ENCODE peak calls at places on chromosomes 6 and 20, in seven cellular contexts. O is GM10248, S is AG09319, P is uterus, R is fibroblast of villous mesenchyme, L is tibial nerve, J is GM12864. A is an unnamed sample.

GRCh38 chr6:20542927-20543602 is 8.8 kb downstream of the CDKAL1 start:
- DNase-seq in L (no peak), P (no peak), O (peak; percentile 41), J (peak; percentile 70), S (no peak), R (peak; percentile 87), A (peak; percentile 52)

GRCh38 chr6:107020239-107020638 is 7.8 kb upstream of the MTRES1 start:
- DNase-seq in J (no peak), P (no peak), S (no peak), O (no peak), R (no peak), L (no peak), A (no peak)

GRCh38 chr20:29873946-29874345 is 1383.5 kb upstream of the DEFB115 start:
- DNase-seq in P (no peak), R (peak; percentile 46), J (peak; percentile 15), L (no peak), O (peak; percentile 22), S (no peak), A (peak; percentile 39)

GRCh38 chr6:47483516-47483852 is 5.9 kb downstream of the CD2AP start:
- DNase-seq in R (no peak), O (no peak), P (no peak), L (no peak), J (no peak), S (no peak), A (no peak)

GRCh38 chr6:112190164-112190563 is 64.2 kb downstream of the LAMA4 start:
- DNase-seq in S (no peak), L (no peak), O (no peak), R (no peak), P (no peak), J (no peak), A (no peak)

GRCh38 chr20:15528386-15529111 is 1044.7 kb downstream of the KIF16B start:
- DNase-seq in L (no peak), P (no peak), S (no peak), O (no peak), J (no peak), R (peak; percentile 81), A (no peak)

GRCh38 chr6:96898241-96898851 is 655 bp upstream of the NDUFAF4 start:
- DNase-seq in S (no peak), R (peak; percentile 41), L (no peak), O (no peak), P (no peak), J (no peak), A (peak; percentile 6)

GRCh38 chr6:109118337-109118736 is 23.0 kb downstream of the CEP57L1 start:
- DNase-seq in S (no peak), P (no peak), O (no peak), J (no peak), R (no peak), L (no peak), A (no peak)

GRCh38 chr20:10985536-10985935 is 311.7 kb upstream of the JAG1 start:
- DNase-seq in P (no peak), R (peak; percentile 53), L (no peak), J (no peak), O (no peak), S (no peak), A (no peak)

GRCh38 chr6:143598466-143599080 is 79.2 kb upstream of the PHACTR2 start:
- DNase-seq in P (no peak), O (peak; percentile 33), S (no peak), J (no peak), L (no peak), R (peak; percentile 10), A (peak; percentile 21)

GRCh38 chr6:116467096-116467495 is 5.9 kb downstream of the CALHM6 start:
- DNase-seq in P (no peak), S (no peak), O (no peak), L (no peak), J (no peak), R (no peak), A (no peak)

GRCh38 chr6:1600764-1601615 is 8.7 kb upstream of the FOXC1 start:
- DNase-seq in S (no peak), L (no peak), R (no peak), O (no peak), J (no peak), P (no peak), A (no peak)

GRCh38 chr20:1328680-1329330 is at the start of gene SDCBP2:
- DNase-seq in S (no peak), O (no peak), P (no peak), R (no peak), J (no peak), L (no peak), A (no peak)

GRCh38 chr6:36339156-36339555 is 2.5 kb upstream of the BNIP5 start:
- DNase-seq in P (no peak), L (no peak), O (no peak), J (no peak), R (no peak), S (no peak), A (no peak)

GRCh38 chr6:36340341-36340670 is 3.6 kb upstream of the BNIP5 start:
- DNase-seq in S (no peak), J (no peak), L (no peak), P (no peak), R (no peak), O (no peak), A (no peak)

GRCh38 chr6:36337814-36338213 is 1.1 kb upstream of the BNIP5 start:
- DNase-seq in O (no peak), S (no peak), L (no peak), R (no peak), P (no peak), J (no peak), A (no peak)

GRCh38 chr6:36343109-36343508 is 6.4 kb upstream of the BNIP5 start:
- DNase-seq in O (no peak), P (no peak), S (no peak), L (no peak), J (no peak), R (no peak), A (no peak)

GRCh38 chr6:36340671-36341454 is 4.2 kb upstream of the BNIP5 start:
- DNase-seq in S (peak; percentile 5), R (peak; percentile 60), P (peak; percentile 75), J (no peak), L (peak; percentile 77), O (peak; percentile 83), A (peak; percentile 78)
- TF ChIP-seq CTCF in S (peak; percentile 99), R (peak; percentile 97), P (peak; percentile 91), J (peak; percentile 98), L (peak; percentile 92), O (peak; percentile 96), A (peak; percentile 94)

GRCh38 chr6:6002809-6003333 is 3.9 kb downstream of the NRN1 start:
- DNase-seq in L (no peak), S (no peak), R (no peak), P (no peak), O (no peak), J (no peak), A (no peak)
- TF ChIP-seq CTCF in L (no peak), S (no peak), R (no peak), P (no peak), O (no peak), J (no peak), A (no peak)

DNA sequence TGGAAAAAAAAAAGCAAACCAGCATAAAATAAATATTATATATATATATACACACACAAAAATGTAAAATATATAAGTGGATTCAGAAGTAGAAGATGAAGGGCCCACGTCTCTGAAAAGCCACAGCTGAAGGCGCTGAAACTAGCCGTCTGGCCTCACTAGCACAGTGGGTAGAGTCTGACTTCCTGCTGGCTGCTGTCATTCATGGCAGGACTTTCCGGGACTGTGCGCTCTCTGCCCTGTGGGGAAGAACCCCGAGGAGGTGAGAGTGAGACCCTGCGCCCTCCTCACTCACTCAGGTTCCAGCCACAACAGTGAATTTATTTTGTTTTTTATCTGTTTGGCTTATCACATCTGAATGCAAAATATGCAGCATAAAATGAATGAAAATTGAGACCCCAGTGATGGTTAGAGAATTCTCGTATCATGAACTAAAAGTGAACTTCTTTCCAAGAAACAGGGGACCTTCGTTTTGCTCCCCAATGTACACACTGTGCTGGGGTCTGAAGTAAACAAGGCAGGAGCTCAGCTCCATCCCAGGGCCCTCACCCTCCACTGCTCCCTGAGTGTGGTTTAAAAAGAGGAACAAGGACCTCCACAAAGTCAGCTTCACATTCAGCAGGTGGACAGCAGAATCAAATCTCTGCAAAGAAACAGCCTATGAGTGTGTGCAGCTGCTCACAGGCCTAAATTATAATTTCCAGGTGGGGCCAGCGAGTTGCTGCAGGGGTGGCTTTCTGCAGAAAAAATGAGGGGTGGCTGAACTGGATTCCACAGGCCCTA is 1.3 kb upstream of the RAMACL start:
- DNase-seq in S (no peak), P (no peak), L (no peak), R (no peak), O (peak; percentile 80), J (peak; percentile 70), A (peak; percentile 74)
- TF ChIP-seq CTCF in S (no peak), P (no peak), L (no peak), R (no peak), O (no peak), J (no peak), A (no peak)

GRCh38 chr20:34302723-34303528 is at the start of gene AHCY:
- DNase-seq in P (peak; percentile 96), R (peak; percentile 98), S (peak; percentile 83), O (peak; percentile 96), L (peak; percentile 92), J (peak; percentile 88), A (peak; percentile 97)
- TF ChIP-seq CTCF in P (peak; percentile 26), R (no peak), S (no peak), O (no peak), L (peak; percentile 35), J (no peak), A (no peak)

DNA sequence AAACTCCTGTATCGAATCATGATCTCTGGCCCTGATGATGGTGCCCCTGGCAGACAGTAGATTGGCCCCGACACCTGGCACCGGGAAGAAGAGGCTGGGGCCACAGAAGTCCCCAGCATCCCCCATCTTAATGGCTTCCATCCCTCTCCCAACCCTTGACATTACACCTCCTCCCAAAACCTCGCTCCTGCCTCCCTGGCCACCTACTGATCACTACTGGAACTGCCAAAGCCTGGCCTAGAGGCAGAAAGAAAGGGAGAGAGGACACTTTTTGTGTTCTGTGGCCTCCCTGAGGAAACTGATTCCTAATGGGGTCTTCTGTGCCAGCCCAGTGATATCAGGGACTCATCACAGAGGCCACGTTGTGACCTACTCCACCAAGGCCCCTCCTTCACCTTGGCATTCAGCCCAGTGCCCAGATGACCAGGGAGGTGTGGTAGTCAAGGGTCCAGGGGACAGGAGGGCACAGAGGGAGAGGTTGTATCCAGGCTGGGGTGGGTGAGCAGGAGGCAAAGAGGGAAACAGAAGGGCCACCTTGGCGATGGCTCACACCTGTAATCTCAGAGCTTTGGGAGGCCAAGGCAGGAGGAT is 6.1 kb downstream of the C20orf173 start:
- DNase-seq in L (no peak), S (no peak), R (peak; percentile 11), J (no peak), P (no peak), O (peak; percentile 57), A (peak; percentile 45)
- TF ChIP-seq CTCF in L (no peak), S (peak; percentile 42), R (peak; percentile 79), J (peak; percentile 76), P (no peak), O (peak; percentile 55), A (peak; percentile 47)

A was measured in GM13977.